ENCODE peak calls at places on chromosome 5, in nine cellular contexts. M is sigmoid colon, Q is A549, R is K562, V is SK-N-SH, Z is ovary, T is stomach, Y is transverse colon, E is H1. W is an unnamed sample.

GRCh38 chr5:159897786-159898393 is 18.4 kb upstream of the ADRA1B start:
- DNase-seq in M (no peak), Q (no peak), R (no peak), V (no peak), Z (no peak), T (no peak), Y (no peak), E (no peak), W (no peak)

GRCh38 chr5:58378613-58379385 is 81.1 kb downstream of the PLK2 start:
- DNase-seq in M (no peak), Q (no peak), R (no peak), V (no peak), Z (no peak), T (no peak), Y (no peak), E (no peak), W (no peak)

GRCh38 chr5:155276231-155276630 is 262.7 kb downstream of the KIF4B start:
- DNase-seq in M (no peak), Q (no peak), R (no peak), V (no peak), Z (no peak), T (no peak), Y (no peak), E (no peak), W (no peak)

GRCh38 chr5:126544087-126544740 is 50.8 kb downstream of the ALDH7A1 start:
- DNase-seq in M (no peak), Q (peak), R (peak), V (peak), Z (no peak), T (peak), Y (peak), E (peak), W (no peak)

GRCh38 chr5:73625905-73626811 is at the start of gene ARHGEF28:
- DNase-seq in M (peak), Q (peak), R (peak), V (peak), Z (peak), T (peak), Y (peak), E (peak), W (no peak)

GRCh38 chr5:176995896-176996767 is 10.4 kb downstream of the UIMC1 start:
- DNase-seq in M (no peak), Q (no peak), R (no peak), V (no peak), Z (no peak), T (no peak), Y (no peak), E (no peak), W (no peak)

GRCh38 chr5:132184588-132184987 is 43.1 kb downstream of the P4HA2 start:
- DNase-seq in M (no peak), Q (no peak), R (peak), V (peak), Z (no peak), T (no peak), Y (no peak), E (no peak), W (no peak)

GRCh38 chr5:108801776-108802175 is 54.1 kb downstream of the FER start:
- DNase-seq in M (no peak), Q (peak), R (no peak), V (no peak), Z (no peak), T (no peak), Y (no peak), E (no peak), W (no peak)

GRCh38 chr5:9815051-9815450 is 184.9 kb upstream of the TAS2R1 start:
- DNase-seq in M (no peak), Q (no peak), R (no peak), V (no peak), Z (no peak), T (no peak), Y (no peak), E (no peak), W (no peak)

GRCh38 chr5:88889165-88890069 is 6.4 kb upstream of the MEF2C start:
- DNase-seq in M (peak), Q (no peak), R (no peak), V (peak), Z (peak), T (no peak), Y (peak), E (peak), W (no peak)

GRCh38 chr5:115160975-115161475 is 8.7 kb downstream of the TRIM36 start:
- DNase-seq in M (no peak), Q (no peak), R (no peak), V (no peak), Z (no peak), T (no peak), Y (no peak), E (no peak), W (no peak)

DNA sequence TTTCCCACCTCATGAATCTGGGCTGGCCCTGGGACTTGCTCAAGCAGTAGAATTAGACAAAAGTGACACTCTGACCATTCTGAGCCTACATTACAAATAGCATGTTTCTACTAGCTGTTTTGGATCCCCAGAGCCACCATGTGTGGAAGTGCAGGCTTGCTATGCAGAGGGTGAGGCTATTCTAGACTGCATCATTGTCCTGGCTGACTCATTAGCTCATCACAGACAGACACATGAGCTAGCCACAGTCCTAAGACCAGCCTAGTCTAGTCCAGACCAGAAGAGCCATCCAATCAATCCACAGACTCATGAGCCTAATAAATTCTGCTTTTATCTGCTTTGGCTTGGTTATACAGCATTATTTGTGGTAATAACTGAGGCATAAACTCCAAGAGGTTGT is 351.9 kb downstream of the PRELID2 start:
- DNase-seq in M (no peak), Q (no peak), R (no peak), V (no peak), Z (no peak), T (no peak), Y (no peak), E (no peak), W (no peak)
- H3K27ac ChIP-seq in M (no peak), Q (no peak), R (no peak), V (no peak), Z (no peak), T (no peak), Y (no peak), E (no peak), W (no peak)

GRCh38 chr5:42951169-42951846 is 88.8 kb downstream of the ANXA2R start:
- DNase-seq in M (no peak), Q (no peak), R (no peak), V (peak), Z (peak), T (peak), Y (peak), E (no peak), W (no peak)
- TF ChIP-seq EP300 in M (no peak), Q (no peak), R (no peak), V (no peak), Z (no peak), T (no peak), Y (no peak), E (no peak), W (no peak)

GRCh38 chr5:34738381-34738780 is 82.3 kb downstream of the RAI14 start:
- DNase-seq in M (no peak), Q (no peak), R (no peak), V (no peak), Z (no peak), T (peak), Y (no peak), E (no peak), W (no peak)

GRCh38 chr5:34731435-34732232 is 75.5 kb downstream of the RAI14 start:
- DNase-seq in M (no peak), Q (no peak), R (no peak), V (no peak), Z (no peak), T (no peak), Y (no peak), E (no peak), W (no peak)

GRCh38 chr5:34736445-34737119 is 80.5 kb downstream of the RAI14 start:
- DNase-seq in M (no peak), Q (no peak), R (no peak), V (no peak), Z (no peak), T (no peak), Y (no peak), E (no peak), W (no peak)

GRCh38 chr5:34734321-34734720 is 78.2 kb downstream of the RAI14 start:
- DNase-seq in M (no peak), Q (no peak), R (no peak), V (no peak), Z (no peak), T (no peak), Y (no peak), E (no peak), W (no peak)

DNA sequence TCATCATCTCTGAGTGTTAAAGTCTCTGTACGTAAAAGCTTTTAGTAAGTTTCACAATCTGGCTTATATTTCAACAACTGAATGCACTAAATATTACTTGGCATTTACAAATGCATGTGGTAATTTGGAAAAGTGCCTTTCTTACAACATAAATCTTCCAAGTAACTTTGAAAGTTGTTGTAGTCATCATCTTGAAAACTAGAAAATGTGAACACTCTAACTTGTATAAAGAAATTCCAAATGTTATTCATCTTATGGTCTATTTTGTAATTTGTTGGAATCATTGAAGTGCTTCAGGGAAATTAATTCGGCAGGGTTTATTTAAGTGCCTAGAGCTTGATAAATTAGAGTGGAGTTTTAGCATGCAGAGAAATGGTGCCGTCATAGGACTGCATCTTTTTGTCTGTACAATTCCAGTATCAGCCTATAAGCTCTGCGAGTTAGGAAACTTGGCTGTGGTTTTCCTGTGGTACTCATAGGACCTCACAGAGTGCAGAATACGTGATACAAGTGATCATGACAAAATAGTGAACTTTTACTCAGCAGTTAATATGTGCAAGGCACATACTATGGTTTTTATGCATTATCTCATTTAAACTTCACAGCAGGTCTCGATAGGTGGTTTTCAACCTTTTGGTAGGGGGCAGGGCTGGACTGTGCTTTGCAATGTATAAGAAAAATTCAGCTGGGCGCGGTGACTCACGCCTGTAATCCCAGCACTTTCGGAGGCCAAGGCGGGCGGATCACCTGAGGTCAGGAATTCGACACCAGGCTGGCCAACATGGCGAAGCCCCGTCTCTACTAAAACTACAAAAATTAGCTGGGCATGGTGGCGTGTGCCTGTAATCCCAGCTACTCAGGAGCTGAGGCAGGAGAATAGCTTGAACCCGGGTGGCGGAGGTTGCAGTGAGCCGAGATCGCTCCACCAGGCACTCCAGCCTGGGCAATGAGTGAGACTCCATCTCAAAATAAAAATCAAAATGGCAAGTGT is 79.6 kb downstream of the RAI14 start:
- DNase-seq in M (no peak), Q (no peak), R (no peak), V (no peak), Z (no peak), T (no peak), Y (no peak), E (no peak), W (no peak)
- H3K4me3 ChIP-seq in M (no peak), Q (no peak), R (no peak), V (no peak), Z (no peak), T (no peak), Y (no peak), E (no peak), W (no peak)

DNA sequence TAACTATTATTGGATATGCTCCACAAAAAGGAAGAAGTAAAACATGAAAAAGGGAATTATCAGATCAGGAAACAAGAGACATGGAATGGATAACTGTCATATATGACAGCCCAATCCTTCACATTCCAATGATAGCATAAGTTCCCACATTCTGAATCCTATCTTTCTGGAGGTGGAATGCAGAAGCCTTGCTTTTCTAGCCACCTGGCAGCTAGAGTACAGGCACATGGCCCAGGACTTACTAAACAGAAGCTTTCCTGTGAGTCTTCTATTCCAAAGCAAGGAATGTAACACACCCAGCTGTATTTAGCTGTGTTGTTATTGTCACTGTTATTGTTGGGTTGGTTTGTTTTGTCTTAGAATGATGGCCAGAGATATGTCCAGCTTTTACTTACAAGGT is 780.5 kb upstream of the ZNF608 start:
- DNase-seq in M (peak), Q (no peak), R (no peak), V (no peak), Z (no peak), T (no peak), Y (no peak), E (no peak), W (no peak)
- H3K27ac ChIP-seq in M (no peak), Q (no peak), R (no peak), V (peak), Z (no peak), T (no peak), Y (no peak), E (no peak), W (no peak)

GRCh38 chr5:90020575-90021535 is 388.7 kb downstream of the CETN3 start:
- DNase-seq in M (no peak), Q (no peak), R (no peak), V (no peak), Z (no peak), T (no peak), Y (no peak), E (no peak), W (no peak)

GRCh38 chr5:90017236-90017635 is 392.3 kb downstream of the CETN3 start:
- DNase-seq in M (no peak), Q (no peak), R (no peak), V (no peak), Z (no peak), T (no peak), Y (no peak), E (no peak), W (no peak)

GRCh38 chr5:90014420-90014819 is 395.1 kb downstream of the CETN3 start:
- DNase-seq in M (no peak), Q (no peak), R (no peak), V (no peak), Z (no peak), T (no peak), Y (no peak), E (no peak), W (no peak)

GRCh38 chr5:90015584-90016018 is 394.0 kb downstream of the CETN3 start:
- DNase-seq in M (no peak), Q (no peak), R (no peak), V (peak), Z (no peak), T (no peak), Y (no peak), E (no peak), W (no peak)
- TF ChIP-seq EP300 in M (no peak), Q (no peak), R (no peak), V (no peak), Z (no peak), T (no peak), Y (no peak), E (no peak), W (no peak)

DNA sequence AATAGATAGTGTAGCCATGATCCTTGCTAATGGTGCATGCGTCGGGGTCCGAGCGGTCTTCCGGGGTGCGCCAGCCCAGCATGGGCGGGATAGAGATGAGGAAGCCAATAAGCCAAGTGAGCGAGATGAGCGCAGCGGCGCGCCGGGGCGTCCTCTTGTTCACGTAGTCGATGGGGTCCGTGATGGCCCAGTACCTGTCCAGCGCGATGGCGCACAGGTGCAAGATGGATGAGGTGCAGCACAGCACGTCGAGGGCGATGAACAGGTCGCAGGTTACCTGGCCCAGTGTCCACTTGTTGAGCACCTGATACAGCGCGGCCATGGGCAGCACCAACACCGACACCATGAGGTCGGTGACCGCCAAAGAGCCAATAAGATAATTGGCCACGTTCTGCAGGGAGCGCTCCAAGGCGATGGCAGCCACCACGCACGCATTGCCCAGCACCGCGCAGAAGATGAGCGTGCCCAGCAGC is 1.1 kb downstream of the HTR1A start:
- DNase-seq in M (no peak), Q (no peak), R (no peak), V (no peak), Z (no peak), T (no peak), Y (no peak), E (no peak), W (no peak)
- H3K4me3 ChIP-seq in M (no peak), Q (no peak), R (no peak), V (no peak), Z (no peak), T (no peak), Y (no peak), E (peak), W (no peak)

W was measured in esophagus muscularis mucosa.